ENCODE peak calls at places on chromosomes 11 and 22, in six cellular contexts. W, V, D, G, U and E are unnamed samples.

GRCh38 chr22:50252081-50253045 is 1.3 kb upstream of the HDAC10 start:
- DNase-seq in D (peak; percentile 52), U (no peak), V (peak; percentile 62), W (no peak), G (peak; percentile 87), E (peak; percentile 75)

GRCh38 chr11:111540114-111540920 is at the start of gene LAYN:
- DNase-seq in D (peak; percentile 62), G (peak; percentile 78), W (no peak), V (peak; percentile 33), U (peak; percentile 86), E (peak; percentile 82)

GRCh38 chr22:44625981-44626687 is 75.9 kb upstream of the PRR5 start:
- DNase-seq in W (peak; percentile 31), V (peak; percentile 69), U (peak; percentile 58), D (peak; percentile 45), G (peak; percentile 74), E (peak; percentile 59)

GRCh38 chr22:49903322-49904039 is 14.8 kb downstream of the ALG12 start:
- DNase-seq in G (no peak), U (no peak), D (no peak), V (no peak), W (no peak), E (no peak)

GRCh38 chr22:37498289-37498909 is 12.2 kb upstream of the MFNG start:
- DNase-seq in V (peak; percentile 48), G (peak; percentile 92), U (no peak), W (peak; percentile 47), D (no peak), E (no peak)

GRCh38 chr11:14335712-14336111 is 23.3 kb downstream of the RRAS2 start:
- DNase-seq in W (no peak), G (no peak), V (no peak), U (no peak), D (no peak), E (no peak)

GRCh38 chr22:44205713-44206645 is 25.3 kb downstream of the PARVG start:
- DNase-seq in V (no peak), D (no peak), G (no peak), W (no peak), U (no peak), E (no peak)

GRCh38 chr11:44609783-44610155 is 44.3 kb downstream of the CD82 start:
- DNase-seq in W (no peak), V (no peak), G (no peak), D (no peak), U (no peak), E (no peak)

GRCh38 chr22:37994982-37995381 is 10.6 kb upstream of the SOX10 start:
- DNase-seq in U (no peak), G (no peak), D (no peak), W (no peak), V (no peak), E (no peak)

GRCh38 chr22:40000171-40000570 is 5.4 kb downstream of the FAM83F start:
- DNase-seq in U (no peak), W (no peak), V (no peak), D (no peak), G (no peak), E (no peak)

GRCh38 chr11:63908631-63909491 is 8.1 kb downstream of the RCOR2 start:
- DNase-seq in W (no peak), U (no peak), G (no peak), V (no peak), D (no peak), E (no peak)

GRCh38 chr11:126256216-126256615 is 12.5 kb downstream of the SRPRA start:
- DNase-seq in D (no peak), V (no peak), G (no peak), U (no peak), W (no peak), E (no peak)
- H3K14ac ChIP-seq in D (no peak overlapping the region), V (no peak overlapping the region), G (no peak overlapping the region), U (no peak overlapping the region), W (no peak overlapping the region), E (no peak overlapping the region)

DNA sequence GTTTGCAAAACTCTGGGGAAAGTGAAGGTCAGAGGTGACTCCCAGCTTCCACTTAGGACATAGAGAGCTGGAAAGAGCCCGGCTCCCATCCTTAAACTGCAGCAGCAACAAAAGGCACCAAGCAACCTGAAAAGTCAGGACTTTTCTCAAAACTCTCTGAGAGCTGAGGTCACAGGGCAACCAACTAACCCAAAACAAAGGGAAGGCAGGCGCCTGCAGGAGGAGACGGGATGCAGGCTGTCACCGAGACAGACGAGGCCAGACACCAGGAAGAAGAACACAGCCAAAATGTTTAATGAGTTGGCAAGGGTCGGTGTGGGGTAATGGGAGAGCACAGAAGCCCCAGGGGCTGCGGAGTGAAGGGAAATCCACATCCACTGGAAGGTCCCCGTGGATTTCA is 19.9 kb downstream of the ASCL2 start:
- DNase-seq in V (no peak), W (no peak), G (no peak), U (no peak), D (no peak), E (no peak)
- H3K14ac ChIP-seq in V (no peak overlapping the region), W (no peak overlapping the region), G (no peak overlapping the region), U (no peak overlapping the region), D (no peak overlapping the region), E (no peak overlapping the region)

GRCh38 chr22:29623059-29623458 is 19.6 kb downstream of the NF2 start:
- DNase-seq in D (no peak), V (no peak), G (no peak), U (no peak), W (no peak), E (no peak)

GRCh38 chr22:29623553-29624169 is 20.2 kb downstream of the NF2 start:
- DNase-seq in D (no peak), G (no peak), V (no peak), W (no peak), U (no peak), E (no peak)

GRCh38 chr22:29615705-29616104 is 12.3 kb downstream of the NF2 start:
- DNase-seq in D (peak; percentile 46), W (no peak), U (no peak), G (no peak), V (no peak), E (no peak)

GRCh38 chr22:29621761-29622526 is 18.5 kb downstream of the NF2 start:
- DNase-seq in D (peak; percentile 97), U (peak; percentile 87), V (no peak), G (no peak), W (no peak), E (peak; percentile 90)

GRCh38 chr22:29617922-29618629 is 14.6 kb downstream of the NF2 start:
- DNase-seq in U (no peak), D (peak; percentile 68), V (no peak), W (no peak), G (no peak), E (peak; percentile 54)
- H3K14ac ChIP-seq in U (no peak overlapping the region), D (no peak overlapping the region), V (no peak overlapping the region), W (no peak overlapping the region), G (no peak overlapping the region), E (no peak overlapping the region)

GRCh38 chr11:96474263-96474662 is 84.5 kb downstream of the JRKL start:
- DNase-seq in W (no peak), G (no peak), U (no peak), D (no peak), V (no peak), E (no peak)

GRCh38 chr11:96466607-96467006 is 76.8 kb downstream of the JRKL start:
- DNase-seq in G (no peak), W (no peak), U (no peak), D (no peak), V (no peak), E (no peak)

GRCh38 chr11:96470521-96470920 is 80.7 kb downstream of the JRKL start:
- DNase-seq in V (no peak), U (no peak), D (no peak), G (no peak), W (no peak), E (no peak)

DNA sequence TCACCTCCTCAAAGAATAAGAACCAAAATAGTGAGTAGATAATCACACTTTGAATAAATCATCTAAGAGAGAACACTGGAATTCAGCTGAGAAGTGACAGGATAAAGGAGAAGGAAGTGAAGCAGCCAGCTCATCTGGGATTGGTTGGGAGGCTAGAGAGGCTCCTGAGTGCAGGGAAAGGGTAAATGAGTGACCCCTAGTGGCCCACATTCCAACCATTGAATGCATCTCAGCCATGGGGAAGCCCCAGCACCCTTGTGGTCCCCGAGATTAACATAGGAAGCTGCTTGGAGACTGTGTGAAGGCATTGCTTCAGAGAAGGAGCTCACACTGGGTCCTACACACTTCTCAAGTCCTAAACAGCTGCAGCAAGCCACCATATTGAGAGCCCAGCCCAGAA is 82.3 kb downstream of the JRKL start:
- DNase-seq in G (no peak), V (no peak), D (no peak), U (no peak), W (no peak), E (no peak)
- H3K14ac ChIP-seq in G (no peak overlapping the region), V (no peak overlapping the region), D (no peak overlapping the region), U (no peak overlapping the region), W (no peak overlapping the region), E (no peak overlapping the region)

GRCh38 chr22:46695346-46696224 is 42.5 kb downstream of the CERK start:
- DNase-seq in D (no peak), G (no peak), W (no peak), V (no peak), U (no peak), E (no peak)

GRCh38 chr22:46694423-46695170 is 43.5 kb downstream of the CERK start:
- DNase-seq in U (no peak), G (no peak), V (no peak), D (no peak), W (no peak), E (no peak)

GRCh38 chr22:46691571-46691970 is 46.5 kb downstream of the CERK start:
- DNase-seq in W (no peak), V (no peak), D (no peak), G (no peak), U (no peak), E (no peak)

GRCh38 chr22:46696225-46696518 is 41.9 kb downstream of the CERK start:
- DNase-seq in V (no peak), G (no peak), W (no peak), U (no peak), D (no peak), E (no peak)

DNA sequence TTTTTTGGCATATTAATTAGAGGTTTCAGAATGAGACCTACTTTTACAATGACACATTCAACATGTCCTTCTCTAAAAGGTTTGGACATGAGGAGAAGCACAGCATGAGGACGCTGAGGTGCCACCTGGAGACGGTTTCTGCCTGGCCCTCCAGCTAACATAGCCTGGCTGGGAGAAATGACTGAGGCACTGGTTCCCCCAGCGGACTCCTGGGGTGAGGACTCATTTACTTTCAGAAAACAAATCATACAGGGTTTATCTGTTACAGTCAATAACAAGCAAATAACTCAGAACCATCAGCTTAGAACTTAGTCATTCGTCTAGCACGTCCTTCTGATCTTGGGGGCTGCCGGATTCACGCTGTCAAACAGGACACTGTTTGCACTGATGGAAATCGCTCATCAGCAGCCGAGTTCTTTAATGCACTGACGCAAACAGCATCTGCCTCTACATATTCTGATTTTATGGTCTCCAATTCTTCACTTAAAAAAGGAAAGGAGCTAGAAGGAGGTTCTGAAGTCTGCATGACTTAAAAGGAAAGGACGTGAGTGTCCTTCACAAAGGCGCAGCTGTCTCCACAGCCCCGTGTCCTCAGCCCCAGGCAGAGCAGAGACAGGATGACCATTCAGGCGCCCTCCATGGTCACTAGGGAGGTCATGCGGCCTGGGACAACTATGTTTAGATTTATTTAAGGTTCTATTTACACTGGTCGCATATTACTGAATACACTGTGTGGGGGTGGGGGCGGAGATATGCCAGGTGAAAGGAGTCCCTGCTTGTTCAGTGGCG is 44.2 kb downstream of the CERK start:
- DNase-seq in W (no peak), D (no peak), V (no peak), G (no peak), U (no peak), E (no peak)
- H3K14ac ChIP-seq in W (no peak overlapping the region), D (no peak overlapping the region), V (no peak overlapping the region), G (no peak overlapping the region), U (no peak overlapping the region), E (no peak overlapping the region)